ENCODE peak calls at places on chromosomes 3 and 15, in ten cellular contexts. One of them, this sample, is unnamed.

GRCh38 chr15:97993310-97993738 is 32.8 kb downstream of the ARRDC4 start:
- DNase-seq in Right ventricle myocardium superior: no peak
- DNase-seq in psoas muscle: no peak
- DNase-seq in activated gamma-delta T cell treated with anti-CD3 and anti-CD28 coated beads, Interleukin-2, amount 50 U/mL, for 16 hours: no peak
- DNase-seq in activated CD4-positive, alpha-beta T cell treated with anti-CD3 and anti-CD28 coated beads for 24 hours: no peak
- DNase-seq in stimulated activated CD8-positive, alpha-beta memory T cell treated with anti-CD3 and anti-CD28 coated beads, Interleukin-4, amount 100 ng/mL, for 24 hours: no peak
- DNase-seq in ACHN: no peak
- DNase-seq in effector CD4-positive, alpha-beta T cell: no peak
- DNase-seq in nucleus accumbens: no peak
- DNase-seq in sciatic nerve: no peak
- DNase-seq in this sample: no peak

GRCh38 chr15:72229076-72229946 is 1.7 kb downstream of the PKM start:
- DNase-seq in Right ventricle myocardium superior: no peak
- DNase-seq in psoas muscle: peak; percentile 60
- DNase-seq in activated gamma-delta T cell treated with anti-CD3 and anti-CD28 coated beads, Interleukin-2, amount 50 U/mL, for 16 hours: no peak
- DNase-seq in activated CD4-positive, alpha-beta T cell treated with anti-CD3 and anti-CD28 coated beads for 24 hours: no peak
- DNase-seq in stimulated activated CD8-positive, alpha-beta memory T cell treated with anti-CD3 and anti-CD28 coated beads, Interleukin-4, amount 100 ng/mL, for 24 hours: no peak
- DNase-seq in ACHN: peak; percentile 19
- DNase-seq in effector CD4-positive, alpha-beta T cell: peak; percentile 28
- DNase-seq in nucleus accumbens: no peak
- DNase-seq in sciatic nerve: no peak
- DNase-seq in this sample: no peak

GRCh38 chr15:29675791-29676301 is 146.4 kb downstream of the TJP1 start:
- DNase-seq in Right ventricle myocardium superior: no peak
- DNase-seq in psoas muscle: no peak
- DNase-seq in activated gamma-delta T cell treated with anti-CD3 and anti-CD28 coated beads, Interleukin-2, amount 50 U/mL, for 16 hours: no peak
- DNase-seq in activated CD4-positive, alpha-beta T cell treated with anti-CD3 and anti-CD28 coated beads for 24 hours: no peak
- DNase-seq in stimulated activated CD8-positive, alpha-beta memory T cell treated with anti-CD3 and anti-CD28 coated beads, Interleukin-4, amount 100 ng/mL, for 24 hours: no peak
- DNase-seq in ACHN: peak; percentile 61
- DNase-seq in effector CD4-positive, alpha-beta T cell: no peak
- DNase-seq in nucleus accumbens: no peak
- DNase-seq in sciatic nerve: no peak
- DNase-seq in this sample: no peak

GRCh38 chr3:52372822-52373504 is 56.8 kb downstream of the DNAH1 start:
- DNase-seq in Right ventricle myocardium superior: peak; percentile 61
- DNase-seq in psoas muscle: no peak
- DNase-seq in activated gamma-delta T cell treated with anti-CD3 and anti-CD28 coated beads, Interleukin-2, amount 50 U/mL, for 16 hours: no peak
- DNase-seq in activated CD4-positive, alpha-beta T cell treated with anti-CD3 and anti-CD28 coated beads for 24 hours: no peak
- DNase-seq in stimulated activated CD8-positive, alpha-beta memory T cell treated with anti-CD3 and anti-CD28 coated beads, Interleukin-4, amount 100 ng/mL, for 24 hours: no peak
- DNase-seq in ACHN: no peak
- DNase-seq in effector CD4-positive, alpha-beta T cell: no peak
- DNase-seq in nucleus accumbens: no peak
- DNase-seq in sciatic nerve: peak; percentile 71
- DNase-seq in this sample: no peak

GRCh38 chr3:57729339-57730039 is 26.6 kb upstream of the SLMAP start:
- DNase-seq in Right ventricle myocardium superior: no peak
- DNase-seq in psoas muscle: no peak
- DNase-seq in activated gamma-delta T cell treated with anti-CD3 and anti-CD28 coated beads, Interleukin-2, amount 50 U/mL, for 16 hours: no peak
- DNase-seq in activated CD4-positive, alpha-beta T cell treated with anti-CD3 and anti-CD28 coated beads for 24 hours: no peak
- DNase-seq in stimulated activated CD8-positive, alpha-beta memory T cell treated with anti-CD3 and anti-CD28 coated beads, Interleukin-4, amount 100 ng/mL, for 24 hours: no peak
- DNase-seq in ACHN: no peak
- DNase-seq in effector CD4-positive, alpha-beta T cell: no peak
- DNase-seq in nucleus accumbens: no peak
- DNase-seq in sciatic nerve: no peak
- DNase-seq in this sample: no peak

GRCh38 chr15:42784705-42785104 is 47.8 kb upstream of the CDAN1 start:
- DNase-seq in Right ventricle myocardium superior: no peak
- DNase-seq in psoas muscle: no peak
- DNase-seq in activated gamma-delta T cell treated with anti-CD3 and anti-CD28 coated beads, Interleukin-2, amount 50 U/mL, for 16 hours: no peak
- DNase-seq in activated CD4-positive, alpha-beta T cell treated with anti-CD3 and anti-CD28 coated beads for 24 hours: no peak
- DNase-seq in stimulated activated CD8-positive, alpha-beta memory T cell treated with anti-CD3 and anti-CD28 coated beads, Interleukin-4, amount 100 ng/mL, for 24 hours: no peak
- DNase-seq in ACHN: no peak
- DNase-seq in effector CD4-positive, alpha-beta T cell: no peak
- DNase-seq in nucleus accumbens: no peak
- DNase-seq in sciatic nerve: no peak
- DNase-seq in this sample: no peak

GRCh38 chr15:92711457-92711831 is 55.9 kb upstream of the FAM174B start:
- DNase-seq in Right ventricle myocardium superior: no peak
- DNase-seq in psoas muscle: no peak
- DNase-seq in activated gamma-delta T cell treated with anti-CD3 and anti-CD28 coated beads, Interleukin-2, amount 50 U/mL, for 16 hours: no peak
- DNase-seq in activated CD4-positive, alpha-beta T cell treated with anti-CD3 and anti-CD28 coated beads for 24 hours: no peak
- DNase-seq in stimulated activated CD8-positive, alpha-beta memory T cell treated with anti-CD3 and anti-CD28 coated beads, Interleukin-4, amount 100 ng/mL, for 24 hours: no peak
- DNase-seq in ACHN: no peak
- DNase-seq in effector CD4-positive, alpha-beta T cell: no peak
- DNase-seq in nucleus accumbens: no peak
- DNase-seq in sciatic nerve: no peak
- DNase-seq in this sample: no peak

GRCh38 chr15:52121006-52121405 is 8.4 kb upstream of the BCL2L10 start:
- DNase-seq in Right ventricle myocardium superior: no peak
- DNase-seq in psoas muscle: no peak
- DNase-seq in activated gamma-delta T cell treated with anti-CD3 and anti-CD28 coated beads, Interleukin-2, amount 50 U/mL, for 16 hours: no peak
- DNase-seq in activated CD4-positive, alpha-beta T cell treated with anti-CD3 and anti-CD28 coated beads for 24 hours: no peak
- DNase-seq in stimulated activated CD8-positive, alpha-beta memory T cell treated with anti-CD3 and anti-CD28 coated beads, Interleukin-4, amount 100 ng/mL, for 24 hours: no peak
- DNase-seq in ACHN: no peak
- DNase-seq in effector CD4-positive, alpha-beta T cell: no peak
- DNase-seq in nucleus accumbens: no peak
- DNase-seq in sciatic nerve: no peak
- DNase-seq in this sample: no peak

GRCh38 chr3:19543212-19543841 is 390.7 kb downstream of the EFHB start:
- DNase-seq in Right ventricle myocardium superior: no peak
- DNase-seq in psoas muscle: no peak
- DNase-seq in activated gamma-delta T cell treated with anti-CD3 and anti-CD28 coated beads, Interleukin-2, amount 50 U/mL, for 16 hours: no peak
- DNase-seq in activated CD4-positive, alpha-beta T cell treated with anti-CD3 and anti-CD28 coated beads for 24 hours: no peak
- DNase-seq in stimulated activated CD8-positive, alpha-beta memory T cell treated with anti-CD3 and anti-CD28 coated beads, Interleukin-4, amount 100 ng/mL, for 24 hours: no peak
- DNase-seq in ACHN: peak; percentile 48
- DNase-seq in effector CD4-positive, alpha-beta T cell: no peak
- DNase-seq in nucleus accumbens: no peak
- DNase-seq in sciatic nerve: no peak
- DNase-seq in this sample: peak; percentile 56

GRCh38 chr3:133948131-133948810 is 52.6 kb upstream of the RAB6B start:
- DNase-seq in Right ventricle myocardium superior: peak; percentile 38
- DNase-seq in psoas muscle: no peak
- DNase-seq in activated gamma-delta T cell treated with anti-CD3 and anti-CD28 coated beads, Interleukin-2, amount 50 U/mL, for 16 hours: no peak
- DNase-seq in activated CD4-positive, alpha-beta T cell treated with anti-CD3 and anti-CD28 coated beads for 24 hours: no peak
- DNase-seq in stimulated activated CD8-positive, alpha-beta memory T cell treated with anti-CD3 and anti-CD28 coated beads, Interleukin-4, amount 100 ng/mL, for 24 hours: no peak
- DNase-seq in ACHN: no peak
- DNase-seq in effector CD4-positive, alpha-beta T cell: no peak
- DNase-seq in nucleus accumbens: no peak
- DNase-seq in sciatic nerve: no peak
- DNase-seq in this sample: no peak

GRCh38 chr3:71511037-71511436 is 72.5 kb downstream of the FOXP1 start:
- DNase-seq in Right ventricle myocardium superior: no peak
- DNase-seq in psoas muscle: no peak
- DNase-seq in activated gamma-delta T cell treated with anti-CD3 and anti-CD28 coated beads, Interleukin-2, amount 50 U/mL, for 16 hours: no peak
- DNase-seq in activated CD4-positive, alpha-beta T cell treated with anti-CD3 and anti-CD28 coated beads for 24 hours: no peak
- DNase-seq in stimulated activated CD8-positive, alpha-beta memory T cell treated with anti-CD3 and anti-CD28 coated beads, Interleukin-4, amount 100 ng/mL, for 24 hours: no peak
- DNase-seq in ACHN: peak; percentile 81
- DNase-seq in effector CD4-positive, alpha-beta T cell: no peak
- DNase-seq in nucleus accumbens: no peak
- DNase-seq in sciatic nerve: no peak
- DNase-seq in this sample: no peak

GRCh38 chr3:197399486-197399885 is 101.1 kb upstream of the DLG1 start:
- DNase-seq in Right ventricle myocardium superior: no peak
- DNase-seq in psoas muscle: no peak
- DNase-seq in activated gamma-delta T cell treated with anti-CD3 and anti-CD28 coated beads, Interleukin-2, amount 50 U/mL, for 16 hours: no peak
- DNase-seq in activated CD4-positive, alpha-beta T cell treated with anti-CD3 and anti-CD28 coated beads for 24 hours: no peak
- DNase-seq in stimulated activated CD8-positive, alpha-beta memory T cell treated with anti-CD3 and anti-CD28 coated beads, Interleukin-4, amount 100 ng/mL, for 24 hours: no peak
- DNase-seq in ACHN: no peak
- DNase-seq in effector CD4-positive, alpha-beta T cell: no peak
- DNase-seq in nucleus accumbens: no peak
- DNase-seq in sciatic nerve: no peak
- DNase-seq in this sample: no peak

GRCh38 chr3:76096836-76097587 is 311.7 kb upstream of the ZNF717 start:
- DNase-seq in Right ventricle myocardium superior: no peak
- DNase-seq in psoas muscle: no peak
- DNase-seq in activated gamma-delta T cell treated with anti-CD3 and anti-CD28 coated beads, Interleukin-2, amount 50 U/mL, for 16 hours: no peak
- DNase-seq in activated CD4-positive, alpha-beta T cell treated with anti-CD3 and anti-CD28 coated beads for 24 hours: no peak
- DNase-seq in stimulated activated CD8-positive, alpha-beta memory T cell treated with anti-CD3 and anti-CD28 coated beads, Interleukin-4, amount 100 ng/mL, for 24 hours: no peak
- DNase-seq in ACHN: no peak
- DNase-seq in effector CD4-positive, alpha-beta T cell: no peak
- DNase-seq in nucleus accumbens: no peak
- DNase-seq in sciatic nerve: no peak
- DNase-seq in this sample: no peak

GRCh38 chr3:185153170-185153733 is 392 bp upstream of the C3orf70 start:
- DNase-seq in Right ventricle myocardium superior: no peak
- DNase-seq in psoas muscle: peak; percentile 56
- DNase-seq in activated gamma-delta T cell treated with anti-CD3 and anti-CD28 coated beads, Interleukin-2, amount 50 U/mL, for 16 hours: no peak
- DNase-seq in activated CD4-positive, alpha-beta T cell treated with anti-CD3 and anti-CD28 coated beads for 24 hours: no peak
- DNase-seq in stimulated activated CD8-positive, alpha-beta memory T cell treated with anti-CD3 and anti-CD28 coated beads, Interleukin-4, amount 100 ng/mL, for 24 hours: no peak
- DNase-seq in ACHN: no peak
- DNase-seq in effector CD4-positive, alpha-beta T cell: no peak
- DNase-seq in nucleus accumbens: no peak
- DNase-seq in sciatic nerve: peak; percentile 63
- DNase-seq in this sample: no peak

GRCh38 chr15:66629817-66630576 is 64.2 kb upstream of the LCTL start:
- DNase-seq in Right ventricle myocardium superior: no peak
- DNase-seq in psoas muscle: no peak
- DNase-seq in activated gamma-delta T cell treated with anti-CD3 and anti-CD28 coated beads, Interleukin-2, amount 50 U/mL, for 16 hours: no peak
- DNase-seq in activated CD4-positive, alpha-beta T cell treated with anti-CD3 and anti-CD28 coated beads for 24 hours: no peak
- DNase-seq in stimulated activated CD8-positive, alpha-beta memory T cell treated with anti-CD3 and anti-CD28 coated beads, Interleukin-4, amount 100 ng/mL, for 24 hours: no peak
- DNase-seq in ACHN: no peak
- DNase-seq in effector CD4-positive, alpha-beta T cell: no peak
- DNase-seq in nucleus accumbens: no peak
- DNase-seq in sciatic nerve: no peak
- DNase-seq in this sample: no peak

GRCh38 chr3:14829811-14830210 is 11.0 kb downstream of the FGD5 start:
- DNase-seq in Right ventricle myocardium superior: no peak
- DNase-seq in psoas muscle: no peak
- DNase-seq in activated gamma-delta T cell treated with anti-CD3 and anti-CD28 coated beads, Interleukin-2, amount 50 U/mL, for 16 hours: no peak
- DNase-seq in activated CD4-positive, alpha-beta T cell treated with anti-CD3 and anti-CD28 coated beads for 24 hours: no peak
- DNase-seq in stimulated activated CD8-positive, alpha-beta memory T cell treated with anti-CD3 and anti-CD28 coated beads, Interleukin-4, amount 100 ng/mL, for 24 hours: no peak
- DNase-seq in ACHN: no peak
- DNase-seq in effector CD4-positive, alpha-beta T cell: no peak
- DNase-seq in nucleus accumbens: no peak
- DNase-seq in sciatic nerve: no peak
- DNase-seq in this sample: no peak

GRCh38 chr15:58549013-58549779 is 117.4 kb downstream of the LIPC start:
- DNase-seq in Right ventricle myocardium superior: no peak
- DNase-seq in psoas muscle: no peak
- DNase-seq in activated gamma-delta T cell treated with anti-CD3 and anti-CD28 coated beads, Interleukin-2, amount 50 U/mL, for 16 hours: no peak
- DNase-seq in activated CD4-positive, alpha-beta T cell treated with anti-CD3 and anti-CD28 coated beads for 24 hours: no peak
- DNase-seq in stimulated activated CD8-positive, alpha-beta memory T cell treated with anti-CD3 and anti-CD28 coated beads, Interleukin-4, amount 100 ng/mL, for 24 hours: no peak
- DNase-seq in ACHN: no peak
- DNase-seq in effector CD4-positive, alpha-beta T cell: no peak
- DNase-seq in nucleus accumbens: no peak
- DNase-seq in sciatic nerve: peak; percentile 25
- DNase-seq in this sample: no peak

GRCh38 chr3:36219398-36219797 is 160.9 kb upstream of the STAC start:
- DNase-seq in Right ventricle myocardium superior: no peak
- DNase-seq in psoas muscle: no peak
- DNase-seq in activated gamma-delta T cell treated with anti-CD3 and anti-CD28 coated beads, Interleukin-2, amount 50 U/mL, for 16 hours: no peak
- DNase-seq in activated CD4-positive, alpha-beta T cell treated with anti-CD3 and anti-CD28 coated beads for 24 hours: no peak
- DNase-seq in stimulated activated CD8-positive, alpha-beta memory T cell treated with anti-CD3 and anti-CD28 coated beads, Interleukin-4, amount 100 ng/mL, for 24 hours: no peak
- DNase-seq in ACHN: no peak
- DNase-seq in effector CD4-positive, alpha-beta T cell: no peak
- DNase-seq in nucleus accumbens: no peak
- DNase-seq in sciatic nerve: no peak
- DNase-seq in this sample: no peak

GRCh38 chr3:160684368-160684740 is 7.4 kb downstream of the ARL14 start:
- DNase-seq in Right ventricle myocardium superior: no peak
- DNase-seq in psoas muscle: no peak
- DNase-seq in activated gamma-delta T cell treated with anti-CD3 and anti-CD28 coated beads, Interleukin-2, amount 50 U/mL, for 16 hours: no peak
- DNase-seq in activated CD4-positive, alpha-beta T cell treated with anti-CD3 and anti-CD28 coated beads for 24 hours: no peak
- DNase-seq in stimulated activated CD8-positive, alpha-beta memory T cell treated with anti-CD3 and anti-CD28 coated beads, Interleukin-4, amount 100 ng/mL, for 24 hours: no peak
- DNase-seq in ACHN: no peak
- DNase-seq in effector CD4-positive, alpha-beta T cell: no peak
- DNase-seq in nucleus accumbens: no peak
- DNase-seq in sciatic nerve: no peak
- DNase-seq in this sample: no peak

GRCh38 chr3:112774293-112774926 is 72.3 kb downstream of the CD200R1L start:
- DNase-seq in Right ventricle myocardium superior: no peak
- DNase-seq in psoas muscle: no peak
- DNase-seq in activated gamma-delta T cell treated with anti-CD3 and anti-CD28 coated beads, Interleukin-2, amount 50 U/mL, for 16 hours: no peak
- DNase-seq in activated CD4-positive, alpha-beta T cell treated with anti-CD3 and anti-CD28 coated beads for 24 hours: no peak
- DNase-seq in stimulated activated CD8-positive, alpha-beta memory T cell treated with anti-CD3 and anti-CD28 coated beads, Interleukin-4, amount 100 ng/mL, for 24 hours: no peak
- DNase-seq in ACHN: no peak
- DNase-seq in effector CD4-positive, alpha-beta T cell: no peak
- DNase-seq in nucleus accumbens: no peak
- DNase-seq in sciatic nerve: no peak
- DNase-seq in this sample: no peak

GRCh38 chr3:61796088-61796680 is 234.8 kb downstream of the PTPRG start:
- DNase-seq in Right ventricle myocardium superior: no peak
- DNase-seq in psoas muscle: no peak
- DNase-seq in activated gamma-delta T cell treated with anti-CD3 and anti-CD28 coated beads, Interleukin-2, amount 50 U/mL, for 16 hours: no peak
- DNase-seq in activated CD4-positive, alpha-beta T cell treated with anti-CD3 and anti-CD28 coated beads for 24 hours: no peak
- DNase-seq in stimulated activated CD8-positive, alpha-beta memory T cell treated with anti-CD3 and anti-CD28 coated beads, Interleukin-4, amount 100 ng/mL, for 24 hours: no peak
- DNase-seq in ACHN: no peak
- DNase-seq in effector CD4-positive, alpha-beta T cell: no peak
- DNase-seq in nucleus accumbens: no peak
- DNase-seq in sciatic nerve: no peak
- DNase-seq in this sample: no peak

GRCh38 chr15:66922608-66923007 is 142.8 kb upstream of the SMAD3 start:
- DNase-seq in Right ventricle myocardium superior: no peak
- DNase-seq in psoas muscle: no peak
- DNase-seq in activated gamma-delta T cell treated with anti-CD3 and anti-CD28 coated beads, Interleukin-2, amount 50 U/mL, for 16 hours: no peak
- DNase-seq in activated CD4-positive, alpha-beta T cell treated with anti-CD3 and anti-CD28 coated beads for 24 hours: no peak
- DNase-seq in stimulated activated CD8-positive, alpha-beta memory T cell treated with anti-CD3 and anti-CD28 coated beads, Interleukin-4, amount 100 ng/mL, for 24 hours: no peak
- DNase-seq in ACHN: no peak
- DNase-seq in effector CD4-positive, alpha-beta T cell: no peak
- DNase-seq in nucleus accumbens: no peak
- DNase-seq in sciatic nerve: no peak
- DNase-seq in this sample: no peak

GRCh38 chr15:43930556-43930955 is 103.8 kb downstream of the WDR76 start:
- DNase-seq in Right ventricle myocardium superior: no peak
- DNase-seq in psoas muscle: no peak
- DNase-seq in activated gamma-delta T cell treated with anti-CD3 and anti-CD28 coated beads, Interleukin-2, amount 50 U/mL, for 16 hours: no peak
- DNase-seq in activated CD4-positive, alpha-beta T cell treated with anti-CD3 and anti-CD28 coated beads for 24 hours: no peak
- DNase-seq in stimulated activated CD8-positive, alpha-beta memory T cell treated with anti-CD3 and anti-CD28 coated beads, Interleukin-4, amount 100 ng/mL, for 24 hours: no peak
- DNase-seq in ACHN: no peak
- DNase-seq in effector CD4-positive, alpha-beta T cell: no peak
- DNase-seq in nucleus accumbens: no peak
- DNase-seq in sciatic nerve: no peak
- DNase-seq in this sample: no peak

GRCh38 chr15:40413036-40413435 is 7.4 kb downstream of the IVD start:
- DNase-seq in Right ventricle myocardium superior: no peak
- DNase-seq in psoas muscle: no peak
- DNase-seq in activated gamma-delta T cell treated with anti-CD3 and anti-CD28 coated beads, Interleukin-2, amount 50 U/mL, for 16 hours: no peak
- DNase-seq in activated CD4-positive, alpha-beta T cell treated with anti-CD3 and anti-CD28 coated beads for 24 hours: no peak
- DNase-seq in stimulated activated CD8-positive, alpha-beta memory T cell treated with anti-CD3 and anti-CD28 coated beads, Interleukin-4, amount 100 ng/mL, for 24 hours: no peak
- DNase-seq in ACHN: no peak
- DNase-seq in effector CD4-positive, alpha-beta T cell: no peak
- DNase-seq in nucleus accumbens: no peak
- DNase-seq in sciatic nerve: no peak
- DNase-seq in this sample: no peak

GRCh38 chr15:90463381-90463780 is 66.3 kb upstream of the CRTC3 start:
- DNase-seq in Right ventricle myocardium superior: no peak
- DNase-seq in psoas muscle: no peak
- DNase-seq in activated gamma-delta T cell treated with anti-CD3 and anti-CD28 coated beads, Interleukin-2, amount 50 U/mL, for 16 hours: no peak
- DNase-seq in activated CD4-positive, alpha-beta T cell treated with anti-CD3 and anti-CD28 coated beads for 24 hours: no peak
- DNase-seq in stimulated activated CD8-positive, alpha-beta memory T cell treated with anti-CD3 and anti-CD28 coated beads, Interleukin-4, amount 100 ng/mL, for 24 hours: no peak
- DNase-seq in ACHN: no peak
- DNase-seq in effector CD4-positive, alpha-beta T cell: no peak
- DNase-seq in nucleus accumbens: no peak
- DNase-seq in sciatic nerve: no peak
- DNase-seq in this sample: peak; percentile 89

GRCh38 chr3:58151637-58152036 is 59.1 kb downstream of the DNASE1L3 start:
- DNase-seq in Right ventricle myocardium superior: peak; percentile 86
- DNase-seq in psoas muscle: no peak
- DNase-seq in activated gamma-delta T cell treated with anti-CD3 and anti-CD28 coated beads, Interleukin-2, amount 50 U/mL, for 16 hours: no peak
- DNase-seq in activated CD4-positive, alpha-beta T cell treated with anti-CD3 and anti-CD28 coated beads for 24 hours: no peak
- DNase-seq in stimulated activated CD8-positive, alpha-beta memory T cell treated with anti-CD3 and anti-CD28 coated beads, Interleukin-4, amount 100 ng/mL, for 24 hours: no peak
- DNase-seq in ACHN: no peak
- DNase-seq in effector CD4-positive, alpha-beta T cell: no peak
- DNase-seq in nucleus accumbens: no peak
- DNase-seq in sciatic nerve: no peak
- DNase-seq in this sample: peak; percentile 61

GRCh38 chr3:134352031-134352671 is 22.1 kb downstream of the AMOTL2 start:
- DNase-seq in Right ventricle myocardium superior: no peak
- DNase-seq in psoas muscle: peak; percentile 52
- DNase-seq in activated gamma-delta T cell treated with anti-CD3 and anti-CD28 coated beads, Interleukin-2, amount 50 U/mL, for 16 hours: no peak
- DNase-seq in activated CD4-positive, alpha-beta T cell treated with anti-CD3 and anti-CD28 coated beads for 24 hours: no peak
- DNase-seq in stimulated activated CD8-positive, alpha-beta memory T cell treated with anti-CD3 and anti-CD28 coated beads, Interleukin-4, amount 100 ng/mL, for 24 hours: no peak
- DNase-seq in ACHN: no peak
- DNase-seq in effector CD4-positive, alpha-beta T cell: no peak
- DNase-seq in nucleus accumbens: no peak
- DNase-seq in sciatic nerve: no peak
- DNase-seq in this sample: no peak